ENCODE peak calls at places on chromosome 21, in five cellular contexts. R is CD8-positive, alpha-beta memory T cell; I is hippocampal formation; X is mesothelial cell of epicardium; N is lower leg skin. A is an unnamed sample.

GRCh38 chr21:42541618-42542017 is 28.0 kb downstream of the SLC37A1 start:
- DNase-seq in X (no peak), I (no peak), R (no peak), N (no peak), A (no peak)

GRCh38 chr21:16569679-16570078 is 839.9 kb downstream of the USP25 start:
- DNase-seq in N (no peak), R (no peak), X (no peak), I (no peak), A (no peak)

GRCh38 chr21:45791562-45792418 is 148.3 kb downstream of the PCBP3 start:
- DNase-seq in N (no peak), X (no peak), I (no peak), R (no peak), A (no peak)

GRCh38 chr21:32065654-32066053 is 192.8 kb downstream of the HUNK start:
- DNase-seq in R (no peak), N (no peak), I (no peak), X (peak), A (no peak)

GRCh38 chr21:37145635-37146111 is 72.6 kb downstream of the TTC3 start:
- DNase-seq in I (no peak), R (no peak), N (no peak), X (no peak), A (peak)

GRCh38 chr21:46097826-46098286 is at the start of gene COL6A2:
- DNase-seq in R (peak), X (peak), I (no peak), N (peak), A (no peak)

GRCh38 chr21:37551406-37552355 is 185.1 kb downstream of the DYRK1A start:
- DNase-seq in R (no peak), I (no peak), N (no peak), X (peak), A (no peak)

GRCh38 chr21:42220138-42220701 is 1.3 kb downstream of the ABCG1 start:
- DNase-seq in I (peak), X (peak), N (peak), R (peak), A (peak)

GRCh38 chr21:41894922-41895557 is 15.9 kb upstream of the PRDM15 start:
- DNase-seq in I (no peak), X (no peak), R (no peak), N (no peak), A (peak)

GRCh38 chr21:40507978-40508377 is 339.0 kb downstream of the DSCAM start:
- DNase-seq in X (no peak), I (no peak), N (no peak), R (no peak), A (no peak)

GRCh38 chr21:42120904-42121535 is 49.9 kb downstream of the UMODL1 start:
- DNase-seq in X (no peak), N (no peak), I (no peak), R (no peak), A (no peak)

GRCh38 chr21:43815991-43816390 is 26.6 kb downstream of the RRP1 start:
- DNase-seq in X (no peak), R (no peak), I (no peak), N (no peak), A (no peak)

GRCh38 chr21:39451332-39452206 is at the start of gene SH3BGR:
- DNase-seq in I (peak), R (no peak), X (no peak), N (no peak), A (no peak)

GRCh38 chr21:35908311-35909078 is 151.8 kb downstream of the SETD4 start:
- DNase-seq in I (no peak), N (no peak), R (no peak), X (no peak), A (no peak)

GRCh38 chr21:42696026-42696380 is 42.6 kb downstream of the PDE9A start:
- DNase-seq in I (no peak), X (no peak), R (no peak), N (no peak), A (no peak)

GRCh38 chr21:34935452-34935851 is 113.7 kb downstream of the RUNX1 start:
- DNase-seq in X (no peak), N (no peak), R (no peak), I (no peak), A (no peak)